ENCODE peak calls at places on chromosome 7, in eight cellular contexts. P, M, K, G, Q, L, W and Z are unnamed samples.

GRCh38 chr7:6228865-6229264 is 43.6 kb downstream of the CYTH3 start:
- DNase-seq in P (no peak), M (peak; percentile 82), K (peak; percentile 45), G (no peak), Q (no peak), L (no peak), W (peak; percentile 81), Z (peak; percentile 73)

GRCh38 chr7:48074231-48074654 is 14.8 kb upstream of the UPP1 start:
- DNase-seq in P (no peak), M (peak; percentile 50), K (no peak), G (no peak), Q (no peak), L (no peak), W (no peak), Z (no peak)

GRCh38 chr7:11847336-11847735 is 15.3 kb upstream of the THSD7A start:
- DNase-seq in P (no peak), M (no peak), K (no peak), G (no peak), Q (no peak), L (no peak), W (peak; percentile 47), Z (no peak)

GRCh38 chr7:108114117-108114841 is 15.9 kb downstream of the LAMB4 start:
- DNase-seq in P (no peak), M (no peak), K (peak; percentile 26), G (peak; percentile 10), Q (no peak), L (no peak), W (peak; percentile 15), Z (peak; percentile 53)

GRCh38 chr7:98870807-98871491 is 1.1 kb upstream of the TMEM130 start:
- DNase-seq in P (no peak), M (no peak), K (no peak), G (no peak), Q (no peak), L (no peak), W (no peak), Z (no peak)

GRCh38 chr7:50940621-50941020 is 157.9 kb upstream of the GRB10 start:
- DNase-seq in P (no peak), M (no peak), K (no peak), G (no peak), Q (no peak), L (no peak), W (no peak), Z (no peak)

GRCh38 chr7:87574630-87575029 is 26.1 kb downstream of the ABCB1 start:
- DNase-seq in P (no peak), M (peak; percentile 73), K (peak; percentile 6), G (no peak), Q (no peak), L (peak; percentile 32), W (peak; percentile 12), Z (no peak)

GRCh38 chr7:72805526-72806494 is 22.2 kb downstream of the TYW1B start:
- DNase-seq in P (no peak), M (peak; percentile 47), K (no peak), G (no peak), Q (no peak), L (no peak), W (peak; percentile 72), Z (no peak)

GRCh38 chr7:16293669-16294425 is 127.5 kb downstream of the CRPPA start:
- DNase-seq in P (no peak), M (peak; percentile 13), K (no peak), G (no peak), Q (no peak), L (no peak), W (no peak), Z (no peak)

GRCh38 chr7:157977717-157978470 is 609.7 kb downstream of the PTPRN2 start:
- DNase-seq in P (no peak), M (no peak), K (no peak), G (no peak), Q (no peak), L (no peak), W (no peak), Z (no peak)

GRCh38 chr7:155796381-155797261 is 15.6 kb downstream of the SHH start:
- DNase-seq in P (peak; percentile 45), M (no peak), K (peak; percentile 68), G (peak; percentile 86), Q (no peak), L (no peak), W (peak; percentile 46), Z (peak; percentile 62)

GRCh38 chr7:107792364-107792763 is 10.7 kb downstream of the SLC26A3 start:
- DNase-seq in P (no peak), M (no peak), K (no peak), G (no peak), Q (no peak), L (no peak), W (no peak), Z (no peak)

GRCh38 chr7:4716946-4717694 is 35.0 kb downstream of the FOXK1 start:
- DNase-seq in P (no peak), M (no peak), K (no peak), G (no peak), Q (no peak), L (no peak), W (no peak), Z (no peak)

GRCh38 chr7:6096581-6096980 is 65.4 kb downstream of the ANKRD61 start:
- DNase-seq in P (no peak), M (no peak), K (no peak), G (no peak), Q (no peak), L (no peak), W (no peak), Z (no peak)

GRCh38 chr7:111561909-111562732 is at the start of gene IMMP2L:
- DNase-seq in P (peak; percentile 94), M (peak; percentile 79), K (peak; percentile 95), G (peak; percentile 69), Q (no peak), L (peak; percentile 65), W (peak; percentile 83), Z (peak; percentile 92)

GRCh38 chr7:114620208-114620607 is 205.6 kb downstream of the FOXP2 start:
- DNase-seq in P (no peak), M (no peak), K (no peak), G (no peak), Q (no peak), L (no peak), W (no peak), Z (no peak)

GRCh38 chr7:121755818-121756501 is 117.0 kb upstream of the PTPRZ1 start:
- DNase-seq in P (no peak), M (no peak), K (peak; percentile 8), G (no peak), Q (no peak), L (no peak), W (no peak), Z (no peak)

GRCh38 chr7:40584667-40585433 is 450.0 kb downstream of the SUGCT start:
- DNase-seq in P (no peak), M (peak; percentile 45), K (no peak), G (no peak), Q (no peak), L (no peak), W (no peak), Z (no peak)

GRCh38 chr7:79529214-79529895 is 75.9 kb upstream of the MAGI2 start:
- DNase-seq in P (no peak), M (no peak), K (no peak), G (no peak), Q (no peak), L (no peak), W (no peak), Z (no peak)

GRCh38 chr7:148153611-148154010 is 437.0 kb upstream of the C7orf33 start:
- DNase-seq in P (peak; percentile 78), M (no peak), K (no peak), G (no peak), Q (no peak), L (no peak), W (peak; percentile 64), Z (no peak)

GRCh38 chr7:76129366-76129765 is 72.3 kb upstream of the SRRM3 start:
- DNase-seq in P (no peak), M (no peak), K (no peak), G (no peak), Q (peak; percentile 50), L (no peak), W (peak; percentile 61), Z (no peak)

DNA sequence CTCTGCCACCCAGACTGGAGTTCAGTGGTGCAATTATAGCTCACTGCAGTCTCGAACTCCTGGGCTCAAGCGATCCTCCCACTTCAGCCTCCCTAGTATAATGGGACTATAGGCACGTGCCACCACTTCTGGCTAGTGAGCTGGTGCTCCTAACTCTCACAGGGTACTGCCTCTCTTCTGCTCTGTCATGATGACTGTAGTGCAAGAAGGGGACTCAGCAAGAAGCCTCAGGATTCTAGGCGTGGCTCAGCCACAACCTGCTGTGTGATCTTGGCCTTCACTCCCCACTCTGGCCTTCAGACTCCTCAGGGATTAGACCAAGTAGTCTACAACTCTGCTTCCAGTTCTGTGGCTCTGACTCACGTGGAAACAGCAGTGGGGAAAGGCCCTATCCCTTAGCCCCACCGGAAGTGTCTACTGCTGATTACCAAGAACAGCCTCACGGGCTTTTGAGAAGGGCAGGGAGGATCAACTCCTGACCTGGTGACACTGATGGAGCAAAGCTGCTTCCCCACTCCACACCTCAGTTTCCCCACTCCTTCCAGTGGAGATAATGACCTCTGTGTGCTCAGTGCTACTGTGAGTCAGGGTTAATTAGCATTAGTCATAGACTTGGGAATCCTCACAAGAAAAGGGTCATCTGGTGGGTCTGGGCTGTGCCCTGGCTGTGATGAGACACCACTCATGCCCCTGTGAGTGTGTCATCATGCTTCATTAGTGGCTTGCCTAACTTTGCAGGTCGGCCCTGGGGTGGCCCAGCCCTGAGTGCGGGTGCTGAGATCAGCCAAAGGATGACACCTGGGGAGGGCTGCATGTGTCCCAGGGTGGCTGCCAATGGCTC is 41.1 kb downstream of the ZC3HC1 start:
- DNase-seq in P (no peak), M (peak; percentile 97), K (peak; percentile 59), G (peak; percentile 67), Q (peak; percentile 64), L (peak; percentile 32), W (peak; percentile 77), Z (peak; percentile 71)
- TF ChIP-seq CTCF in P (no peak), M (no peak), K (no peak), G (no peak), Q (no peak), L (no peak), W (no peak), Z (no peak)

GRCh38 chr7:101819913-101820522 is 2.6 kb downstream of the CUX1 start:
- DNase-seq in P (no peak), M (no peak), K (no peak), G (no peak), Q (no peak), L (no peak), W (no peak), Z (no peak)
- H3K4me3 ChIP-seq in P (no peak overlapping the region), M (no peak overlapping the region), K (peak overlapping the region; percentile 7), G (no peak overlapping the region), Q (no peak overlapping the region), L (no peak overlapping the region), W (no peak overlapping the region), Z (no peak overlapping the region)

DNA sequence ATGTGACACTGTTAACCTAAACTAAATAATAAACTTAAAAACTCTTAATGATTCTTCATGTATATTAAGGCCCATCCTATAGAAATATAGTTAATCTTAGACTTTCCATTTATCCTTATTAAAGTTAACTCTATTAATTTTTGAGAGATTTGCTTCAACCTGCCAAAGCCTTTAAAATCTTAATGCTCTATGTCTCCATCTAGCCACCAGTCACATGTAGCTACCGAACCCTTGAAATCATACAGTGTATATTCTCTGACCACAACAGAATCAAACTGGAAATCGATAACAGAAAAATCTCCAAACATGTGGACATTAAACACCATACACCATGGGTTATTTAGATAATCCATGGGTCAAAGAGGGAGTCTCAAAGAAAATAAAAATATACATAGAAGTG is 51.9 kb downstream of the ASZ1 start:
- DNase-seq in P (no peak), M (peak; percentile 21), K (no peak), G (no peak), Q (no peak), L (no peak), W (peak; percentile 11), Z (no peak)
- TF ChIP-seq CTCF in P (no peak), M (peak; percentile 42), K (peak; percentile 18), G (no peak), Q (peak; percentile 42), L (peak; percentile 43), W (peak; percentile 40), Z (no peak)

GRCh38 chr7:134834689-134835462 is 55.4 kb downstream of the CALD1 start:
- DNase-seq in P (no peak), M (peak; percentile 88), K (no peak), G (no peak), Q (no peak), L (no peak), W (peak; percentile 82), Z (no peak)
- H3K4me3 ChIP-seq in P (no peak overlapping the region), M (no peak overlapping the region), K (no peak overlapping the region), G (no peak overlapping the region), Q (no peak overlapping the region), L (no peak overlapping the region), W (no peak overlapping the region), Z (no peak overlapping the region)